ENCODE peak calls at places on chromosome 1, in four cellular contexts. Q is esophagus squamous epithelium, Z is endodermal cell, N is tibial artery. D is an unnamed sample.

GRCh38 chr1:52102336-52103013 is 39.4 kb upstream of the ZFYVE9 start:
- DNase-seq in Q (no peak), Z (no peak), N (no peak), D (no peak)

GRCh38 chr1:16260814-16261213 is 23.8 kb upstream of the CPLANE2 start:
- DNase-seq in Q (no peak), Z (peak), N (no peak), D (peak)

GRCh38 chr1:212699104-212699838 is 369 bp downstream of the BATF3 start:
- DNase-seq in Q (no peak), Z (peak), N (peak), D (no peak)

GRCh38 chr1:25028910-25029599 is 99.0 kb upstream of the RUNX3 start:
- DNase-seq in Q (no peak), Z (no peak), N (no peak), D (no peak)

GRCh38 chr1:111475706-111476105 is 1.9 kb downstream of the C1orf162 start:
- DNase-seq in Q (no peak), Z (no peak), N (no peak), D (no peak)

GRCh38 chr1:201791051-201791774 is 37.7 kb upstream of the IPO9 start:
- DNase-seq in Q (no peak), Z (no peak), N (no peak), D (no peak)

GRCh38 chr1:63663301-63663700 is 70.1 kb downstream of the PGM1 start:
- DNase-seq in Q (no peak), Z (no peak), N (no peak), D (peak)

GRCh38 chr1:235972316-235973090 is 92.4 kb downstream of the NID1 start:
- DNase-seq in Q (no peak), Z (no peak), N (no peak), D (peak)

GRCh38 chr1:15023976-15024375 is 129.6 kb upstream of the TMEM51 start:
- DNase-seq in Q (no peak), Z (no peak), N (no peak), D (no peak)

GRCh38 chr1:35807614-35808375 is at the start of gene AGO4:
- DNase-seq in Q (no peak), Z (peak), N (peak), D (peak)

GRCh38 chr1:214123061-214123784 is 135.4 kb downstream of the PROX1 start:
- DNase-seq in Q (no peak), Z (peak), N (peak), D (peak)

GRCh38 chr1:51792864-51793263 is 85.7 kb downstream of the NRDC start:
- DNase-seq in Q (no peak), Z (no peak), N (no peak), D (peak)

GRCh38 chr1:200306954-200307754 is 102.7 kb downstream of the ZNF281 start:
- DNase-seq in Q (no peak), Z (no peak), N (no peak), D (no peak)

GRCh38 chr1:33656467-33656866 is 184.0 kb downstream of the ZSCAN20 start:
- DNase-seq in Q (no peak), Z (peak), N (no peak), D (no peak)

GRCh38 chr1:85409516-85409915 is 55.4 kb downstream of the DDAH1 start:
- DNase-seq in Q (no peak), Z (no peak), N (no peak), D (no peak)

GRCh38 chr1:107748529-107748928 is 216.5 kb downstream of the VAV3 start:
- DNase-seq in Q (no peak), Z (no peak), N (no peak), D (peak)

GRCh38 chr1:229111703-229112319 is 159.1 kb upstream of the RAB4A start:
- DNase-seq in Q (no peak), Z (no peak), N (no peak), D (no peak)

GRCh38 chr1:6134741-6135510 is 45.2 kb downstream of the CHD5 start:
- DNase-seq in Q (no peak), Z (no peak), N (no peak), D (no peak)

GRCh38 chr1:169586395-169587255 is at the start of gene F5:
- DNase-seq in Q (no peak), Z (peak), N (peak), D (peak)

GRCh38 chr1:226511296-226511695 is 37.3 kb upstream of the STUM start:
- DNase-seq in Q (no peak), Z (peak), N (no peak), D (no peak)

GRCh38 chr1:17405898-17406759 is 33.3 kb downstream of the RCC2 start:
- DNase-seq in Q (no peak), Z (peak), N (peak), D (peak)

GRCh38 chr1:25204797-25205441 is 27.4 kb downstream of the SYF2 start:
- DNase-seq in Q (no peak), Z (no peak), N (no peak), D (peak)

GRCh38 chr1:10975567-10976326 is 36.7 kb upstream of the TARDBP start:
- DNase-seq in Q (no peak), Z (peak), N (no peak), D (peak)

GRCh38 chr1:228986093-228986904 is 251.0 kb downstream of the RHOU start:
- DNase-seq in Q (no peak), Z (peak), N (peak), D (no peak)

GRCh38 chr1:31155216-31155806 is 84.4 kb downstream of the NKAIN1 start:
- DNase-seq in Q (peak), Z (no peak), N (peak), D (peak)

GRCh38 chr1:26285366-26286063 is 5.6 kb downstream of the SH3BGRL3 start:
- DNase-seq in Q (no peak), Z (peak), N (no peak), D (no peak)

GRCh38 chr1:80064524-80064923 is 1058.0 kb upstream of the ADGRL4 start:
- DNase-seq in Q (no peak), Z (no peak), N (no peak), D (no peak)

GRCh38 chr1:157542676-157543075 is 9.6 kb downstream of the FCRL5 start:
- DNase-seq in Q (no peak), Z (no peak), N (no peak), D (no peak)

GRCh38 chr1:28002600-28002999 is 42.8 kb downstream of the XKR8 start:
- DNase-seq in Q (no peak), Z (no peak), N (no peak), D (no peak)

GRCh38 chr1:13749543-13750307 is 49.7 kb downstream of the PRDM2 start:
- DNase-seq in Q (no peak), Z (peak), N (peak), D (peak)

GRCh38 chr1:147851149-147851548 is 51.4 kb upstream of the GJA8 start:
- DNase-seq in Q (no peak), Z (no peak), N (no peak), D (no peak)

GRCh38 chr1:101086783-101087182 is 61.2 kb upstream of the DPH5 start:
- DNase-seq in Q (no peak), Z (no peak), N (no peak), D (no peak)

GRCh38 chr1:84929581-84929980 is 36.6 kb upstream of the LPAR3 start:
- DNase-seq in Q (no peak), Z (no peak), N (no peak), D (no peak)

GRCh38 chr1:936865-937264 is 13.1 kb downstream of the SAMD11 start:
- DNase-seq in Q (no peak), Z (no peak), N (no peak), D (no peak)

GRCh38 chr1:87706198-87706597 is 377.5 kb downstream of the LMO4 start:
- DNase-seq in Q (no peak), Z (no peak), N (no peak), D (peak)

GRCh38 chr1:63046539-63046938 is 262.6 kb downstream of the ATG4C start:
- DNase-seq in Q (no peak), Z (no peak), N (no peak), D (no peak)

GRCh38 chr1:3668585-3669300 is 16.4 kb downstream of the TP73 start:
- DNase-seq in Q (no peak), Z (peak), N (peak), D (no peak)

GRCh38 chr1:11951901-11952300 is 17.4 kb downstream of the PLOD1 start:
- DNase-seq in Q (no peak), Z (no peak), N (no peak), D (no peak)

GRCh38 chr1:70143052-70143659 is 62.2 kb downstream of the LRRC40 start:
- DNase-seq in Q (no peak), Z (no peak), N (no peak), D (peak)
- TF ChIP-seq CTCF in Q (no peak), Z (peak), N (peak), D (peak)

GRCh38 chr1:165134431-165134830 is 222.1 kb downstream of the LMX1A start:
- DNase-seq in Q (no peak), Z (no peak), N (no peak), D (no peak)
- TF ChIP-seq CTCF in Q (no peak), Z (no peak), N (no peak), D (no peak)

GRCh38 chr1:160877221-160877620 is 7.8 kb downstream of the ITLN1 start:
- DNase-seq in Q (no peak), Z (no peak), N (no peak), D (no peak)
- TF ChIP-seq CTCF in Q (no peak), Z (peak), N (no peak), D (no peak)

GRCh38 chr1:71343686-71344416 is 263.0 kb upstream of the ZRANB2 start:
- DNase-seq in Q (no peak), Z (no peak), N (no peak), D (no peak)
- TF ChIP-seq CTCF in Q (no peak), Z (peak), N (no peak), D (peak)

DNA sequence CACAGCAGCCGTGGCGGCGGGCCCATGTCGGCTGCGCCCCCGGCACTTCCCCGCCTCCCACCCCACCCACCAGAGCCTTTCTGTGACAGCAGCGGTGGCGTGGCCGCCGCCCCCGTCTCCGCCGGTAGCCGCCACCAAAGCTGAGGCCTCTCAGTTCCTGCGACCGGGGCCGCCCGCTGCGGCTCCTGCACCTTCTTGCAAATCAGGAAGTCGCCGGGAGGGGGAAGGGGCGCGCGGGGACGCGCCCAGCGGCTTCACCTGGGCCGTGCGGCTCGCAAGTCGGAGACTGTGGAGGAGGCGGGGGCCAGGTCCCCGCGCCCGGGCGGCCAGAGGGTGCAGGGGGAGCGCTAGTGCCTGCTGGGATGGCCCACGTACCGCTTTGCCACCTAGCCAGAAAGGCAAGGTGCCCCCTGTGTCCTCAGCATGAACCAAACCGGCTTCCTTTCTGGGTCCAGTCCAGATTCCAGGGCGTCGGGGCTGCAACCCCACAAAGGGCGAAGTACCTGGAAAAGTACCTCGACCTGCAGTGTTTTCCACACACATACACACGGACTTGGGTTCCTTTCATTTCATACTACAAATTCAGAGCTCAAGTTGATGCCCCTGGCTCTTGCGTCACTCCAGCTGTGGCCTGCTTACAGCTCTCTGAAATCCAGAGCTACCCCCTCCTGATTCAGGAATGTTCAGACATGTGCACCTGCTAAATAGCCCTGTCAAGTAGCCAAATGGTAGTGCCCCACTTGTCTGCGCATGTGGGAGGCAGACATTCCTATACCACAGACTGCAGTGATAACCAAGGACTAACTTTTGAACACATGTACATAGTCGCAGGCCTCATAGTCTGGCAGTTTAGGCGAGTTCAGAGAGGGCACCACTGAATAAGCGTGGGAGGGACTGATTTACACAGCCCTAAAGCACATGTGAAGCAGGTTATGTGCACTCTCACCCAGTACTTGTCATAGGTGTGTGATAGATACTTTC is at the start of gene DENND1B:
- DNase-seq in Q (peak), Z (peak), N (peak), D (peak)
- TF ChIP-seq CTCF in Q (peak), Z (peak), N (no peak), D (no peak)